ENCODE peak calls at places on chromosomes 2 and 18, in seven cellular contexts. Y, Q, X, E, A, H and I are unnamed samples.

GRCh38 chr2:196066794-196067382 is 1.7 kb downstream of the DNAH7 start:
- DNase-seq in E (no peak), A (no peak), X (peak), Y (no peak), Q (peak), H (no peak), I (no peak)

GRCh38 chr18:56747857-56748256 is 96.7 kb downstream of the WDR7 start:
- DNase-seq in H (no peak), Q (no peak), X (no peak), E (no peak), Y (no peak), A (no peak), I (no peak)

GRCh38 chr2:234829074-234829455 is 122.8 kb upstream of the SH3BP4 start:
- DNase-seq in Y (no peak), H (no peak), Q (no peak), X (no peak), E (no peak), A (no peak), I (no peak)

GRCh38 chr2:157722580-157723234 is 94.0 kb upstream of the ACVR1C start:
- DNase-seq in Y (no peak), E (no peak), X (no peak), H (no peak), Q (no peak), A (no peak), I (no peak)

GRCh38 chr2:189821953-189822748 is 37.9 kb downstream of the PMS1 start:
- DNase-seq in Q (no peak), Y (no peak), X (no peak), A (no peak), E (no peak), H (no peak), I (no peak)

GRCh38 chr2:113283704-113284284 is 5.1 kb upstream of the PAX8 start:
- DNase-seq in H (no peak), Y (no peak), E (no peak), X (no peak), A (no peak), Q (no peak), I (no peak)

GRCh38 chr2:44776924-44777480 is 164.5 kb upstream of the SIX3 start:
- DNase-seq in E (no peak), A (no peak), X (peak), Y (no peak), H (no peak), Q (no peak), I (no peak)

GRCh38 chr18:79852561-79853302 is 55.0 kb downstream of the KCNG2 start:
- DNase-seq in X (no peak), E (no peak), Y (no peak), A (no peak), H (no peak), Q (no peak), I (no peak)

GRCh38 chr2:7111626-7112025 is 194.4 kb downstream of the RNF144A start:
- DNase-seq in Q (no peak), H (no peak), Y (no peak), X (peak), E (no peak), A (no peak), I (peak)

GRCh38 chr2:10135296-10136089 is 13.0 kb downstream of the RRM2 start:
- DNase-seq in E (no peak), A (peak), Y (no peak), Q (no peak), H (no peak), X (peak), I (no peak)

GRCh38 chr2:66679422-66679821 is 244.5 kb downstream of the MEIS1 start:
- DNase-seq in Y (no peak), A (no peak), X (peak), H (no peak), Q (no peak), E (no peak), I (peak)

GRCh38 chr18:66759017-66759416 is 155.1 kb upstream of the CDH19 start:
- DNase-seq in Y (no peak), H (no peak), E (no peak), X (no peak), Q (no peak), A (no peak), I (no peak)